ENCODE peak calls at places on chromosome 2, in six cellular contexts. One of them, this sample, is unnamed.

GRCh38 chr2:215535726-215536125 is 99.9 kb upstream of the FN1 start:
- DNase-seq in endothelial cell: no peak
- DNase-seq in GM12865: no peak
- DNase-seq in fibroblast of mammary gland: peak
- DNase-seq in stomach: no peak
- DNase-seq in HCT116: no peak
- DNase-seq in this sample: no peak

GRCh38 chr2:40450066-40450841 is 1.6 kb downstream of the SLC8A1 start:
- DNase-seq in endothelial cell: no peak
- DNase-seq in GM12865: no peak
- DNase-seq in fibroblast of mammary gland: peak
- DNase-seq in stomach: no peak
- DNase-seq in HCT116: no peak
- DNase-seq in this sample: no peak

GRCh38 chr2:128505150-128505490 is 186.5 kb upstream of the HS6ST1 start:
- DNase-seq in endothelial cell: no peak
- DNase-seq in GM12865: no peak
- DNase-seq in fibroblast of mammary gland: no peak
- DNase-seq in stomach: no peak
- DNase-seq in HCT116: no peak
- DNase-seq in this sample: no peak

GRCh38 chr2:182115258-182115657 is 129.6 kb downstream of the PPP1R1C start:
- DNase-seq in endothelial cell: no peak
- DNase-seq in GM12865: no peak
- DNase-seq in fibroblast of mammary gland: no peak
- DNase-seq in stomach: no peak
- DNase-seq in HCT116: no peak
- DNase-seq in this sample: no peak

GRCh38 chr2:172969171-172969570 is 106.5 kb upstream of the MAP3K20 start:
- DNase-seq in endothelial cell: no peak
- DNase-seq in GM12865: no peak
- DNase-seq in fibroblast of mammary gland: peak
- DNase-seq in stomach: no peak
- DNase-seq in HCT116: no peak
- DNase-seq in this sample: no peak

GRCh38 chr2:109555346-109555900 is 58.3 kb downstream of the SEPTIN10 start:
- DNase-seq in endothelial cell: no peak
- DNase-seq in GM12865: no peak
- DNase-seq in fibroblast of mammary gland: no peak
- DNase-seq in stomach: no peak
- DNase-seq in HCT116: no peak
- DNase-seq in this sample: no peak

GRCh38 chr2:106272202-106272807 is 78.2 kb upstream of the UXS1 start:
- DNase-seq in endothelial cell: no peak
- DNase-seq in GM12865: peak
- DNase-seq in fibroblast of mammary gland: no peak
- DNase-seq in stomach: no peak
- DNase-seq in HCT116: no peak
- DNase-seq in this sample: no peak

GRCh38 chr2:44433841-44434240 is 72.1 kb downstream of the CAMKMT start:
- DNase-seq in endothelial cell: no peak
- DNase-seq in GM12865: no peak
- DNase-seq in fibroblast of mammary gland: no peak
- DNase-seq in stomach: no peak
- DNase-seq in HCT116: no peak
- DNase-seq in this sample: no peak

GRCh38 chr2:180359522-180360282 is 352.6 kb upstream of the CWC22 start:
- DNase-seq in endothelial cell: no peak
- DNase-seq in GM12865: peak
- DNase-seq in fibroblast of mammary gland: peak
- DNase-seq in stomach: peak
- DNase-seq in HCT116: peak
- DNase-seq in this sample: no peak